ENCODE peak calls at places on chromosomes 2 and 18, in nine cellular contexts. F is G401, W is RPMI7951, X is Ammon's horn, Z is ELF-1, P is A549, Q is HCT116, A is NCI-H446, D is brain microvascular endothelial cell. B is an unnamed sample.

GRCh38 chr18:34158881-34159690 is 65.6 kb downstream of the NOL4 start:
- DNase-seq in F (peak; percentile 87), W (peak; percentile 15), X (peak; percentile 82), Z (peak; percentile 90), P (no peak), Q (no peak), A (peak; percentile 66), D (peak; percentile 4), B (no peak)

GRCh38 chr2:222805591-222806304 is 55.1 kb upstream of the ACSL3 start:
- DNase-seq in F (no peak), W (no peak), X (no peak), Z (no peak), P (no peak), Q (no peak), A (no peak), D (no peak), B (no peak)

GRCh38 chr18:72867721-72868665 is at the start of gene NETO1:
- DNase-seq in F (no peak), W (no peak), X (no peak), Z (peak; percentile 20), P (no peak), Q (no peak), A (peak; percentile 59), D (no peak), B (no peak)

GRCh38 chr2:111669928-111670695 is 213.9 kb downstream of the ANAPC1 start:
- DNase-seq in F (no peak), W (no peak), X (no peak), Z (no peak), P (no peak), Q (no peak), A (no peak), D (no peak), B (no peak)

GRCh38 chr2:152062130-152063091 is 36.4 kb downstream of the CACNB4 start:
- DNase-seq in F (peak; percentile 97), W (peak; percentile 67), X (peak; percentile 21), Z (no peak), P (peak; percentile 35), Q (no peak), A (peak; percentile 94), D (peak; percentile 49), B (no peak)

GRCh38 chr18:62749389-62749788 is 34.0 kb downstream of the PHLPP1 start:
- DNase-seq in F (no peak), W (no peak), X (no peak), Z (no peak), P (no peak), Q (no peak), A (no peak), D (no peak), B (no peak)

GRCh38 chr2:152627010-152627957 is 90.0 kb downstream of the PRPF40A start:
- DNase-seq in F (peak; percentile 63), W (peak; percentile 44), X (peak; percentile 58), Z (no peak), P (peak; percentile 42), Q (peak; percentile 18), A (peak; percentile 20), D (peak; percentile 23), B (peak; percentile 32)

GRCh38 chr2:101256316-101256715 is 3.6 kb downstream of the CNOT11 start:
- DNase-seq in F (no peak), W (no peak), X (no peak), Z (peak; percentile 20), P (no peak), Q (no peak), A (no peak), D (no peak), B (no peak)

GRCh38 chr2:25279091-25279651 is 62.6 kb downstream of the DNMT3A start:
- DNase-seq in F (peak; percentile 71), W (no peak), X (peak; percentile 82), Z (no peak), P (no peak), Q (no peak), A (peak; percentile 23), D (no peak), B (peak; percentile 60)

GRCh38 chr2:437180-437579 is 149.3 kb upstream of the ALKAL2 start:
- DNase-seq in F (no peak), W (no peak), X (no peak), Z (no peak), P (no peak), Q (no peak), A (no peak), D (no peak), B (no peak)

GRCh38 chr18:57915241-57915640 is 112.1 kb upstream of the ATP8B1 start:
- DNase-seq in F (peak; percentile 49), W (no peak), X (peak; percentile 54), Z (no peak), P (no peak), Q (no peak), A (peak; percentile 86), D (no peak), B (no peak)

GRCh38 chr18:2908166-2908945 is 61.5 kb downstream of the EMILIN2 start:
- DNase-seq in F (no peak), W (no peak), X (no peak), Z (no peak), P (no peak), Q (no peak), A (no peak), D (no peak), B (no peak)

GRCh38 chr2:45567288-45567963 is 43.6 kb downstream of the SRBD1 start:
- DNase-seq in F (no peak), W (no peak), X (no peak), Z (no peak), P (no peak), Q (no peak), A (no peak), D (no peak), B (no peak)

GRCh38 chr2:171670655-171671054 is 16.6 kb upstream of the DYNC1I2 start:
- DNase-seq in F (no peak), W (no peak), X (no peak), Z (no peak), P (no peak), Q (no peak), A (no peak), D (peak; percentile 44), B (no peak)

GRCh38 chr2:234334146-234334545 is 162.7 kb downstream of the ARL4C start:
- DNase-seq in F (no peak), W (peak; percentile 60), X (no peak), Z (peak; percentile 83), P (no peak), Q (no peak), A (no peak), D (peak; percentile 45), B (peak; percentile 25)

GRCh38 chr2:176484838-176485237 is 215.6 kb downstream of the MTX2 start:
- DNase-seq in F (no peak), W (no peak), X (peak; percentile 5), Z (no peak), P (no peak), Q (no peak), A (no peak), D (no peak), B (no peak)

GRCh38 chr2:10494351-10495066 is 46.4 kb upstream of the ODC1 start:
- DNase-seq in F (no peak), W (no peak), X (no peak), Z (no peak), P (no peak), Q (no peak), A (no peak), D (no peak), B (no peak)

GRCh38 chr2:241750076-241750840 is 15.8 kb downstream of the D2HGDH start:
- DNase-seq in F (no peak), W (no peak), X (no peak), Z (no peak), P (no peak), Q (no peak), A (no peak), D (no peak), B (no peak)

GRCh38 chr2:237453671-237454070 is 33.4 kb upstream of the MLPH start:
- DNase-seq in F (peak; percentile 81), W (no peak), X (no peak), Z (no peak), P (no peak), Q (no peak), A (no peak), D (no peak), B (no peak)

GRCh38 chr2:5719629-5720334 is 27.6 kb downstream of the SOX11 start:
- DNase-seq in F (no peak), W (no peak), X (no peak), Z (no peak), P (no peak), Q (no peak), A (no peak), D (no peak), B (no peak)

GRCh38 chr2:112201706-112202430 is 53.0 kb downstream of the ZC3H8 start:
- DNase-seq in F (peak; percentile 16), W (no peak), X (peak; percentile 18), Z (no peak), P (no peak), Q (no peak), A (no peak), D (no peak), B (no peak)

GRCh38 chr18:8238507-8238906 is 370.7 kb upstream of the RAB12 start:
- DNase-seq in F (no peak), W (no peak), X (no peak), Z (no peak), P (no peak), Q (no peak), A (no peak), D (no peak), B (no peak)

GRCh38 chr2:98438190-98439133 is 6.2 kb upstream of the INPP4A start:
- DNase-seq in F (no peak), W (no peak), X (no peak), Z (no peak), P (no peak), Q (no peak), A (no peak), D (no peak), B (no peak)

GRCh38 chr18:75364512-75364911 is 63.0 kb downstream of the SMIM21 start:
- DNase-seq in F (no peak), W (no peak), X (peak; percentile 23), Z (no peak), P (peak; percentile 1), Q (no peak), A (no peak), D (no peak), B (no peak)

GRCh38 chr2:55592130-55592529 is 25.3 kb downstream of the PPP4R3B start:
- DNase-seq in F (no peak), W (no peak), X (no peak), Z (no peak), P (no peak), Q (no peak), A (no peak), D (no peak), B (no peak)

GRCh38 chr2:140657657-140658056 is 1473.2 kb downstream of the LRP1B start:
- DNase-seq in F (no peak), W (no peak), X (no peak), Z (no peak), P (peak; percentile 9), Q (no peak), A (peak; percentile 1), D (peak; percentile 88), B (no peak)

GRCh38 chr2:237774811-237775553 is 23.6 kb upstream of the RBM44 start:
- DNase-seq in F (peak; percentile 8), W (peak; percentile 55), X (peak; percentile 31), Z (peak; percentile 71), P (peak; percentile 71), Q (peak; percentile 56), A (peak; percentile 42), D (peak; percentile 57), B (peak; percentile 29)

GRCh38 chr2:190649035-190649797 is at the start of gene NAB1:
- DNase-seq in F (no peak), W (peak; percentile 49), X (peak; percentile 72), Z (peak; percentile 51), P (peak; percentile 52), Q (no peak), A (peak; percentile 68), D (peak; percentile 41), B (no peak)

GRCh38 chr18:76490701-76491171 is 4.3 kb downstream of the ZNF516 start:
- DNase-seq in F (no peak), W (no peak), X (no peak), Z (peak; percentile 53), P (no peak), Q (no peak), A (no peak), D (peak; percentile 26), B (no peak)

GRCh38 chr2:8627692-8628085 is 54.2 kb upstream of the ID2 start:
- DNase-seq in F (no peak), W (no peak), X (no peak), Z (no peak), P (peak; percentile 67), Q (no peak), A (no peak), D (no peak), B (no peak)

GRCh38 chr2:186716899-186717811 is 23.3 kb downstream of the FAM171B start:
- DNase-seq in F (peak; percentile 51), W (no peak), X (no peak), Z (no peak), P (no peak), Q (no peak), A (peak; percentile 24), D (no peak), B (no peak)